ENCODE peak calls at places on chromosomes 4 and X, in seven cellular contexts. One of them, this sample, is unnamed.

GRCh38 chr4:145670422-145670821 is 9.5 kb upstream of the C4orf51 start:
- DNase-seq in lower leg skin: no peak
- DNase-seq in SW480: no peak
- DNase-seq in IMR-90: no peak
- DNase-seq in posterior vena cava: no peak
- DNase-seq in HEK293T: no peak
- DNase-seq in mammary epithelial cell: no peak
- DNase-seq in this sample: no peak

GRCh38 chr4:17807446-17807845 is 3.1 kb downstream of the DCAF16 start:
- DNase-seq in HEK293T: no peak
- DNase-seq in lower leg skin: no peak
- DNase-seq in SW480: no peak
- DNase-seq in mammary epithelial cell: no peak
- DNase-seq in posterior vena cava: no peak
- DNase-seq in IMR-90: peak
- DNase-seq in this sample: no peak

GRCh38 chr4:154822775-154823174 is 41.7 kb downstream of the RBM46 start:
- DNase-seq in SW480: no peak
- DNase-seq in lower leg skin: no peak
- DNase-seq in IMR-90: peak
- DNase-seq in posterior vena cava: no peak
- DNase-seq in HEK293T: no peak
- DNase-seq in mammary epithelial cell: peak
- DNase-seq in this sample: no peak

GRCh38 chrX:154717824-154718223 is 33.1 kb downstream of the GAB3 start:
- DNase-seq in SW480: peak
- DNase-seq in HEK293T: peak
- DNase-seq in IMR-90: peak
- DNase-seq in lower leg skin: no peak
- DNase-seq in posterior vena cava: no peak
- DNase-seq in mammary epithelial cell: no peak
- DNase-seq in this sample: no peak

GRCh38 chr4:149322203-149322602 is 493.4 kb downstream of the IQCM start:
- DNase-seq in IMR-90: no peak
- DNase-seq in posterior vena cava: no peak
- DNase-seq in mammary epithelial cell: no peak
- DNase-seq in lower leg skin: no peak
- DNase-seq in HEK293T: no peak
- DNase-seq in SW480: no peak
- DNase-seq in this sample: no peak

GRCh38 chrX:71871367-71871766 is 39.3 kb upstream of the NHSL2 start:
- DNase-seq in SW480: no peak
- DNase-seq in HEK293T: no peak
- DNase-seq in posterior vena cava: no peak
- DNase-seq in mammary epithelial cell: peak
- DNase-seq in lower leg skin: no peak
- DNase-seq in IMR-90: peak
- DNase-seq in this sample: no peak

GRCh38 chrX:15579778-15580747 is 20.7 kb downstream of the ACE2 start:
- DNase-seq in HEK293T: no peak
- DNase-seq in mammary epithelial cell: peak
- DNase-seq in IMR-90: peak
- DNase-seq in posterior vena cava: no peak
- DNase-seq in lower leg skin: no peak
- DNase-seq in SW480: no peak
- DNase-seq in this sample: no peak

GRCh38 chr4:48683784-48684666 is 96.1 kb downstream of the FRYL start:
- DNase-seq in HEK293T: no peak
- DNase-seq in IMR-90: no peak
- DNase-seq in SW480: no peak
- DNase-seq in lower leg skin: no peak
- DNase-seq in posterior vena cava: no peak
- DNase-seq in mammary epithelial cell: no peak
- DNase-seq in this sample: no peak

GRCh38 chrX:40651620-40652223 is 4.4 kb upstream of the CXorf38 start:
- DNase-seq in lower leg skin: peak
- DNase-seq in posterior vena cava: no peak
- DNase-seq in HEK293T: peak
- DNase-seq in IMR-90: peak
- DNase-seq in mammary epithelial cell: peak
- DNase-seq in SW480: peak
- DNase-seq in this sample: peak

GRCh38 chr4:148845609-148846008 is 403.4 kb upstream of the NR3C2 start:
- DNase-seq in lower leg skin: no peak
- DNase-seq in mammary epithelial cell: no peak
- DNase-seq in IMR-90: no peak
- DNase-seq in HEK293T: no peak
- DNase-seq in posterior vena cava: no peak
- DNase-seq in SW480: no peak
- DNase-seq in this sample: no peak

GRCh38 chr4:127685292-127685691 is 44.9 kb upstream of the SLC25A31 start:
- DNase-seq in posterior vena cava: no peak
- DNase-seq in IMR-90: peak
- DNase-seq in SW480: no peak
- DNase-seq in mammary epithelial cell: peak
- DNase-seq in HEK293T: no peak
- DNase-seq in lower leg skin: no peak
- DNase-seq in this sample: no peak

GRCh38 chrX:133335027-133335426 is 80.3 kb downstream of the GPC4 start:
- DNase-seq in lower leg skin: no peak
- DNase-seq in posterior vena cava: no peak
- DNase-seq in mammary epithelial cell: peak
- DNase-seq in IMR-90: peak
- DNase-seq in HEK293T: peak
- DNase-seq in SW480: peak
- DNase-seq in this sample: no peak

This sample was measured in head of caudate nucleus.